ENCODE peak calls at places on chromosomes 1 and 21, in seven cellular contexts. A is RWPE1; Z is ovary; D is cardiac muscle cell; L is stomach; V is pancreas; Y is CD4-positive, alpha-beta memory T cell. N is an unnamed sample.

GRCh38 chr21:17793675-17794123 is 25.5 kb downstream of the C21orf91 start:
- DNase-seq in V (no peak), A (no peak), Y (peak), D (peak), Z (no peak), L (no peak), N (no peak)

GRCh38 chr21:45954271-45954670 is 27.3 kb upstream of the COL6A1 start:
- DNase-seq in L (no peak), A (no peak), Y (no peak), D (peak), Z (peak), V (no peak), N (no peak)

GRCh38 chr1:1895050-1895398 is 4.1 kb upstream of the GNB1 start:
- DNase-seq in L (no peak), Y (no peak), D (no peak), Z (no peak), V (peak), A (no peak), N (no peak)

GRCh38 chr1:2459757-2460156 is 16.3 kb upstream of the PLCH2 start:
- DNase-seq in Y (no peak), Z (peak), L (peak), V (no peak), A (no peak), D (peak), N (peak)

GRCh38 chr1:55714230-55714629 is 499.1 kb upstream of the USP24 start:
- DNase-seq in A (no peak), L (no peak), Y (no peak), V (no peak), D (no peak), Z (peak), N (no peak)

GRCh38 chr21:45972716-45973474 is 8.7 kb upstream of the COL6A1 start:
- DNase-seq in D (peak), V (peak), Z (peak), L (no peak), A (no peak), Y (no peak), N (no peak)

GRCh38 chr1:85273397-85273796 is 3.0 kb downstream of the BCL10 start:
- DNase-seq in L (no peak), A (no peak), Y (no peak), V (no peak), D (no peak), Z (no peak), N (no peak)

GRCh38 chr1:228140724-228141081 is 624 bp downstream of the GUK1 start:
- DNase-seq in Y (no peak), Z (no peak), V (peak), L (no peak), D (peak), A (no peak), N (no peak)

GRCh38 chr1:20790785-20791184 is 3.7 kb upstream of the HP1BP3 start:
- DNase-seq in Y (no peak), D (no peak), L (no peak), Z (no peak), A (no peak), V (no peak), N (no peak)

GRCh38 chr1:117000142-117000541 is 1.4 kb upstream of the CD101 start:
- DNase-seq in Y (no peak), D (no peak), L (no peak), V (no peak), Z (no peak), A (no peak), N (no peak)

GRCh38 chr21:45011911-45012660 is 62.3 kb upstream of the ADARB1 start:
- DNase-seq in Y (no peak), L (no peak), Z (peak), D (peak), A (peak), V (peak), N (no peak)

GRCh38 chr1:228161381-228161780 is 4.2 kb upstream of the IBA57 start:
- DNase-seq in D (no peak), Z (no peak), L (no peak), Y (no peak), A (no peak), V (peak), N (no peak)

GRCh38 chr1:51355382-51355781 is 25.0 kb upstream of the TTC39A start:
- DNase-seq in D (no peak), A (no peak), Z (no peak), Y (no peak), L (no peak), V (no peak), N (no peak)

GRCh38 chr1:243513726-243514491 is 258.1 kb downstream of the SDCCAG8 start:
- DNase-seq in V (no peak), D (peak), A (no peak), Y (no peak), Z (no peak), L (no peak), N (no peak)

GRCh38 chr1:95247607-95248006 is 13.6 kb downstream of the RWDD3 start:
- DNase-seq in L (no peak), V (no peak), Z (no peak), D (no peak), A (no peak), Y (no peak), N (no peak)

DNA sequence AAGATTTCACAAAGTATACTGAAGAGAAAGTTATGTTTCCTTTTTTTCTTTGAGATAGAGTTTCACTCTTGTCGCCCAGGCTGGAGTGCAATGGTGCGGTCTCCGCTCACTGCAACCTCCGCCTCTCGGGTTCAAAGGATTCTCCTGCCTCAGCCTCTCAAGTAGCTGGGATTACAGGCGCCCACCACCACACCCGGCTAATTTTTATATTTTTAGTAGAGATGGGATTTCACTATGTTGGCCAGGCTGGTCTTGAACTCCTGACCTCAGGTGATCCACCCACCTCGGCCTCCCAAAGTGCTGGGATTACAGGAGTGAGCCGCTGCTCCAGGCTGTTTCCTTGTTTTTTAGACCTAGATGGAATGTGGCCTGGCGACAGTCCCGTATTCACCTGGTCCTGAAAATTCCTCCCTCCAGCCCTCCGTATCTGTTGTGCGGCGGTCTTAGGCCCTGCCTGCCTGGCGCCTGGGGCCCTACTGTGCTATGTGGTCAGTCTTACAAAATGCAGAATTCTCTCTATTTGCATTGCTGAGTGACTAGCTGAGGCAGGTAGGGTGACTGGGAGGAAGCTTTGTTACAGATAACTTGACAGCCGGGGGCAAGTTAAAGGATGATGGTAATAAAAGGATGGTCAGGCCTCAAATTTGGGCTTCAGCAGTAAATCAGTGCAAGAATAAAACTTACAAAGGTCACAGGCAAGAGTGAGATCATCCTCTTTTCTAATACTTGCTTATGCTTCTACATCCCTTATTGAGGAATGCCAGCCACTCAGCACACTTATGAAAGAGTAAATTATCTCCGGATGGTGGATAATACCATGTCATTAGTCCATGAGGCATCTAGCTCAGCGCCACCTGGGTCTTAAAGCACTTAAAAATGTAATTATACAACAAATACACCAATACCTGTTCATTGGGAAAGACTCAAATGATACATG is 30.3 kb downstream of the PARK7 start:
- DNase-seq in Z (no peak), D (no peak), V (no peak), L (no peak), Y (no peak), A (no peak), N (no peak)
- H3K27ac ChIP-seq in Z (no peak), D (no peak), V (no peak), L (no peak), Y (no peak), A (peak), N (no peak)

DNA sequence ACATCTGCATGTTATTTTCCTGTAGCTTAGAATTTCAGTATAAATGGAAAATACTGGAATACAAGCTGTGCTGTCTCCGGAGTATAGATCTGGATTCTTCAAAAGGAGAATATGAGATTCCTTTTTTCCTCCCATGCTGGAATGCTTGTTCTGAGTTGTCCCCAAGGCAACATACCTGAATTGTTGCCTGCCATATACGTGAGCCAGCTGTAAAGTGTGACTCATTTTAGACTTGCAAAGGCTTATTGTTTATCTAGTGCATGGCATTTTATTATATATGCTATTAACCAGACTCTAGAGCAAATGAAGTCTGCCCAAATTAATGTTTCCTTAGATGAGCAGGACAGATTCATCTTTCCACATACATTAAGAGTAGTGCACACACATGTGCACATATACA is 94.9 kb upstream of the C1orf105 start:
- DNase-seq in V (no peak), Y (no peak), Z (no peak), L (no peak), A (peak), D (peak), N (no peak)
- H3K27ac ChIP-seq in V (no peak), Y (no peak), Z (no peak), L (no peak), A (no peak), D (no peak), N (no peak)

DNA sequence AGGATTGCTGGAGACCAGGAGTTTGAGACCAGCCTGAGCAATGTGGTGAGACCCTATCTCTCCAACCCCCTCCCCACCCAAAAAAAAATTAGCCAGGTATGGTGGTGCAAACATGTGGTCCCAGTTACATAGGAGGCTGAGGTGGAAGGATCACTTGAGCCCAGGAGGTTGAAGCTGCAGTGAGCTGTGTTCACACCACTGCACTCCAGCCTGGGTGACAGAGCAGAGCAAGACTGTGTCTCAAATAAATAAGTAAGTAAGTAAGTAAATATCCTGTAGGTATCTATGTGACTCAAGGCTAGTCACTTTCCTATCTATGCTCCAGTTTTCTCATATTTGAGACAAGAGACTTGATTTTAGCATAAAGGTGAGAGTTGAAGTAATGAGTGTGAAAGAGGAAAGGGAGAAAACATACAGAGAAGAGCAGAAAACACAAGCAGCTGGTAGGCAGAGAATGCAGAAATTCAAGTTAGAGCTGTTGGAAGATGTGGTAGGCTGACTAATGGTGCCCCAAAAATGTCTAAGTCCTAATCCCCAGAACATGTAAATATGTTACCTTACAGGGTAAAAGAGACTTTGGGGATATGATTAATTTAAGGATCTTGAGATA is 7.5 kb downstream of the PPP1R12B start:
- DNase-seq in L (no peak), V (no peak), D (no peak), Z (no peak), Y (no peak), A (no peak), N (no peak)
- H3K27ac ChIP-seq in L (no peak), V (no peak), D (peak), Z (no peak), Y (no peak), A (no peak), N (no peak)

GRCh38 chr1:154806333-154806732 is 63.7 kb downstream of the KCNN3 start:
- DNase-seq in L (no peak), D (no peak), Y (no peak), Z (no peak), V (no peak), A (no peak), N (no peak)
- H3K27ac ChIP-seq in L (no peak), D (no peak), Y (no peak), Z (no peak), V (no peak), A (no peak), N (peak)

GRCh38 chr1:198105185-198105584 is 51.6 kb upstream of the NEK7 start:
- DNase-seq in L (no peak), D (no peak), Y (no peak), A (no peak), Z (no peak), V (no peak), N (no peak)

GRCh38 chr1:198099755-198100154 is 57.0 kb upstream of the NEK7 start:
- DNase-seq in D (no peak), Z (no peak), L (no peak), Y (no peak), V (no peak), A (no peak), N (no peak)

GRCh38 chr1:198106007-198106406 is 50.8 kb upstream of the NEK7 start:
- DNase-seq in L (no peak), Z (no peak), D (no peak), A (no peak), V (no peak), Y (no peak), N (no peak)

GRCh38 chr1:198101716-198102453 is 54.9 kb upstream of the NEK7 start:
- DNase-seq in L (no peak), Z (no peak), D (no peak), Y (no peak), A (no peak), V (no peak), N (no peak)

DNA sequence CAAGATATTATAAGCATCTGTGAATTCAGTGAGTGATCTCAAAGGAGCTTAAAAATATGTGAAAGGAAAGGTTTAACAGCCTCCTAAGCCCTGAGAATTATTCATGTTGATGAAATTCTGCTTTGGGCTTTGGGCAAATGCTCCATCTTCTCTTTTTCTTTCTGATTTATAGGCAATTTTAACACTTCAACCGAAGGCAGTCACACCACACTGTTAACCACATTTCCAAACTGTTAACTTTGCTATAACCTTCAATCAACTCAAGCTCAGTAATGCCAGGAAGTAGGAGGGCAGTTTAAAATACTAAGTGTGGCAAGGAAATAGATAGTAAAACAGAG is 54.4 kb upstream of the NEK7 start:
- DNase-seq in V (no peak), L (no peak), D (no peak), A (no peak), Z (no peak), Y (peak), N (no peak)
- H3K27ac ChIP-seq in V (no peak), L (no peak), D (no peak), A (no peak), Z (no peak), Y (no peak), N (peak)

DNA sequence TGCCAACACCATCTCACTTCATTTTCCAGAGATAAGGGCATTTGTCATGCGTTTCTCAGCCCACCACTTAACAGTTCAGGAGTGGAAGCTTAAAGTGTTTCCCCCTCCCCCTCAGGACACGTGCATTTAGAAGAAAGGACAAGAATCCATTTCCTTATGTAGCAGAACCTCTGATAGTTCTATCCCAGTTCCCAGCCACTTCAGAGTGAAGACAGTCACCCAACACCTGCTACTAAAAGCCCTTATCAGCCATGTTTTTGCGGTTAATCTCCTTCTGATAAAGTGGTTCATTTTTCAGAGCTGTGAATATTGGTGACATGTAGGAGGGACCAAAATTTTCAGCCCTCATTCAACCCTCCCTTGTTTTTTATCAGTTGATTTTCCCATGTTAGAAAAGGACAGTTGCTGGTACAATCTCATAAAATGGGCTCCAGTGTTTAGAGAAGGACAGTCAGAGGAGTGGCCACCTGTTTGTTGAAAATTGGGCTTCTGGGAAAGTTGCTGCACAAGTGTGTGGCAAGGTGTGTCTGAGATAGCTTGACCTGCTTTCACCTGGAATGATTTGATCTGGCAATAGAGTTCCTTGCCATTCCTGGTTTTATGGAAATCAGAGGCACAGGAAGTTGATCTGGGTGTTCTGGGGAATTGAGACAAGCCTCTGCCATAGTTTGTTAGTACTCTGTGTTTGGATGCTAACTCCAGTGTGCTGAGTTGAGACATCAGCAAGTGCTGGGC is 114.0 kb downstream of the PPP1R12B start:
- DNase-seq in V (no peak), A (no peak), L (no peak), Z (no peak), Y (no peak), D (no peak), N (no peak)
- H3K27ac ChIP-seq in V (peak), A (no peak), L (peak), Z (no peak), Y (no peak), D (peak), N (no peak)